ENCODE peak calls at places on chromosomes 12 and 14, in six cellular contexts. One of them, this sample, is unnamed.

GRCh38 chr14:35164849-35165248 is 42.5 kb downstream of the PRORP start:
- DNase-seq in GM12892: no peak
- DNase-seq in stimulated activated CD4-positive, alpha-beta T cell treated with anti-CD3 and anti-CD28 coated beads, Interleukin-1b, Interleukin-23, amount 100 ng/mL, for 48 hours: no peak
- DNase-seq in sciatic nerve: no peak
- DNase-seq in aorta: no peak
- DNase-seq in mucosa of gallbladder: no peak
- DNase-seq in this sample: no peak

GRCh38 chr12:1698638-1699214 is 7.9 kb downstream of the ADIPOR2 start:
- DNase-seq in GM12892: no peak
- DNase-seq in stimulated activated CD4-positive, alpha-beta T cell treated with anti-CD3 and anti-CD28 coated beads, Interleukin-1b, Interleukin-23, amount 100 ng/mL, for 48 hours: no peak
- DNase-seq in sciatic nerve: no peak
- DNase-seq in aorta: no peak
- DNase-seq in mucosa of gallbladder: no peak
- DNase-seq in this sample: no peak

GRCh38 chr12:45122776-45123380 is 72.0 kb upstream of the DBX2 start:
- DNase-seq in GM12892: no peak
- DNase-seq in stimulated activated CD4-positive, alpha-beta T cell treated with anti-CD3 and anti-CD28 coated beads, Interleukin-1b, Interleukin-23, amount 100 ng/mL, for 48 hours: no peak
- DNase-seq in sciatic nerve: no peak
- DNase-seq in aorta: no peak
- DNase-seq in mucosa of gallbladder: no peak
- DNase-seq in this sample: no peak

GRCh38 chr12:69866698-69867097 is 41.7 kb downstream of the MYRFL start:
- DNase-seq in GM12892: no peak
- DNase-seq in stimulated activated CD4-positive, alpha-beta T cell treated with anti-CD3 and anti-CD28 coated beads, Interleukin-1b, Interleukin-23, amount 100 ng/mL, for 48 hours: no peak
- DNase-seq in sciatic nerve: no peak
- DNase-seq in aorta: no peak
- DNase-seq in mucosa of gallbladder: no peak
- DNase-seq in this sample: no peak

GRCh38 chr14:103550451-103551337 is 11.8 kb downstream of the BAG5 start:
- DNase-seq in GM12892: peak; percentile 25
- DNase-seq in stimulated activated CD4-positive, alpha-beta T cell treated with anti-CD3 and anti-CD28 coated beads, Interleukin-1b, Interleukin-23, amount 100 ng/mL, for 48 hours: no peak
- DNase-seq in sciatic nerve: no peak
- DNase-seq in aorta: peak; percentile 80
- DNase-seq in mucosa of gallbladder: no peak
- DNase-seq in this sample: peak; percentile 58

GRCh38 chr12:62692884-62693283 is 226.3 kb downstream of the MON2 start:
- DNase-seq in GM12892: no peak
- DNase-seq in stimulated activated CD4-positive, alpha-beta T cell treated with anti-CD3 and anti-CD28 coated beads, Interleukin-1b, Interleukin-23, amount 100 ng/mL, for 48 hours: no peak
- DNase-seq in sciatic nerve: no peak
- DNase-seq in aorta: no peak
- DNase-seq in mucosa of gallbladder: no peak
- DNase-seq in this sample: no peak

GRCh38 chr12:82857911-82858533 is 171.3 kb downstream of the TMTC2 start:
- DNase-seq in GM12892: no peak
- DNase-seq in stimulated activated CD4-positive, alpha-beta T cell treated with anti-CD3 and anti-CD28 coated beads, Interleukin-1b, Interleukin-23, amount 100 ng/mL, for 48 hours: no peak
- DNase-seq in sciatic nerve: no peak
- DNase-seq in aorta: no peak
- DNase-seq in mucosa of gallbladder: no peak
- DNase-seq in this sample: no peak

GRCh38 chr12:80553316-80553715 is 109.3 kb downstream of the PTPRQ start:
- DNase-seq in GM12892: no peak
- DNase-seq in stimulated activated CD4-positive, alpha-beta T cell treated with anti-CD3 and anti-CD28 coated beads, Interleukin-1b, Interleukin-23, amount 100 ng/mL, for 48 hours: no peak
- DNase-seq in sciatic nerve: no peak
- DNase-seq in aorta: no peak
- DNase-seq in mucosa of gallbladder: no peak
- DNase-seq in this sample: no peak

GRCh38 chr14:68363841-68364711 is 428.8 kb downstream of the ZFP36L1 start:
- DNase-seq in GM12892: no peak
- DNase-seq in stimulated activated CD4-positive, alpha-beta T cell treated with anti-CD3 and anti-CD28 coated beads, Interleukin-1b, Interleukin-23, amount 100 ng/mL, for 48 hours: no peak
- DNase-seq in sciatic nerve: peak; percentile 71
- DNase-seq in aorta: peak; percentile 79
- DNase-seq in mucosa of gallbladder: peak; percentile 42
- DNase-seq in this sample: peak; percentile 67

GRCh38 chr12:8018666-8019581 is 13.6 kb upstream of the FOXJ2 start:
- DNase-seq in GM12892: peak; percentile 25
- DNase-seq in stimulated activated CD4-positive, alpha-beta T cell treated with anti-CD3 and anti-CD28 coated beads, Interleukin-1b, Interleukin-23, amount 100 ng/mL, for 48 hours: no peak
- DNase-seq in sciatic nerve: no peak
- DNase-seq in aorta: peak; percentile 77
- DNase-seq in mucosa of gallbladder: no peak
- DNase-seq in this sample: peak; percentile 39

GRCh38 chr12:28933864-28934527 is 215.1 kb upstream of the FAR2 start:
- DNase-seq in GM12892: no peak
- DNase-seq in stimulated activated CD4-positive, alpha-beta T cell treated with anti-CD3 and anti-CD28 coated beads, Interleukin-1b, Interleukin-23, amount 100 ng/mL, for 48 hours: no peak
- DNase-seq in sciatic nerve: no peak
- DNase-seq in aorta: no peak
- DNase-seq in mucosa of gallbladder: no peak
- DNase-seq in this sample: no peak

GRCh38 chr12:104223599-104224168 is 8.1 kb downstream of the TXNRD1 start:
- DNase-seq in GM12892: no peak
- DNase-seq in stimulated activated CD4-positive, alpha-beta T cell treated with anti-CD3 and anti-CD28 coated beads, Interleukin-1b, Interleukin-23, amount 100 ng/mL, for 48 hours: no peak
- DNase-seq in sciatic nerve: no peak
- DNase-seq in aorta: no peak
- DNase-seq in mucosa of gallbladder: no peak
- DNase-seq in this sample: no peak

GRCh38 chr12:131048611-131048990 is 94.9 kb downstream of the ADGRD1 start:
- DNase-seq in GM12892: no peak
- DNase-seq in stimulated activated CD4-positive, alpha-beta T cell treated with anti-CD3 and anti-CD28 coated beads, Interleukin-1b, Interleukin-23, amount 100 ng/mL, for 48 hours: no peak
- DNase-seq in sciatic nerve: no peak
- DNase-seq in aorta: no peak
- DNase-seq in mucosa of gallbladder: no peak
- DNase-seq in this sample: no peak

GRCh38 chr12:67784831-67785230 is 136.3 kb downstream of the DYRK2 start:
- DNase-seq in GM12892: no peak
- DNase-seq in stimulated activated CD4-positive, alpha-beta T cell treated with anti-CD3 and anti-CD28 coated beads, Interleukin-1b, Interleukin-23, amount 100 ng/mL, for 48 hours: no peak
- DNase-seq in sciatic nerve: no peak
- DNase-seq in aorta: no peak
- DNase-seq in mucosa of gallbladder: no peak
- DNase-seq in this sample: no peak

GRCh38 chr12:58316926-58317325 is 375.6 kb downstream of the ATP23 start:
- DNase-seq in GM12892: no peak
- DNase-seq in stimulated activated CD4-positive, alpha-beta T cell treated with anti-CD3 and anti-CD28 coated beads, Interleukin-1b, Interleukin-23, amount 100 ng/mL, for 48 hours: no peak
- DNase-seq in sciatic nerve: no peak
- DNase-seq in aorta: no peak
- DNase-seq in mucosa of gallbladder: no peak
- DNase-seq in this sample: no peak

GRCh38 chr14:70855486-70855885 is 46.2 kb upstream of the MAP3K9 start:
- DNase-seq in GM12892: no peak
- DNase-seq in stimulated activated CD4-positive, alpha-beta T cell treated with anti-CD3 and anti-CD28 coated beads, Interleukin-1b, Interleukin-23, amount 100 ng/mL, for 48 hours: no peak
- DNase-seq in sciatic nerve: no peak
- DNase-seq in aorta: no peak
- DNase-seq in mucosa of gallbladder: no peak
- DNase-seq in this sample: no peak

GRCh38 chr14:24425704-24426103 is 3.8 kb downstream of the CBLN3 start:
- DNase-seq in GM12892: no peak
- DNase-seq in stimulated activated CD4-positive, alpha-beta T cell treated with anti-CD3 and anti-CD28 coated beads, Interleukin-1b, Interleukin-23, amount 100 ng/mL, for 48 hours: no peak
- DNase-seq in sciatic nerve: no peak
- DNase-seq in aorta: no peak
- DNase-seq in mucosa of gallbladder: no peak
- DNase-seq in this sample: no peak

GRCh38 chr12:47553266-47553665 is 152.6 kb downstream of the RPAP3 start:
- DNase-seq in GM12892: no peak
- DNase-seq in stimulated activated CD4-positive, alpha-beta T cell treated with anti-CD3 and anti-CD28 coated beads, Interleukin-1b, Interleukin-23, amount 100 ng/mL, for 48 hours: no peak
- DNase-seq in sciatic nerve: no peak
- DNase-seq in aorta: no peak
- DNase-seq in mucosa of gallbladder: no peak
- DNase-seq in this sample: no peak

GRCh38 chr14:103735815-103736545 is 20.4 kb downstream of the ZFYVE21 start:
- DNase-seq in GM12892: no peak
- DNase-seq in stimulated activated CD4-positive, alpha-beta T cell treated with anti-CD3 and anti-CD28 coated beads, Interleukin-1b, Interleukin-23, amount 100 ng/mL, for 48 hours: no peak
- DNase-seq in sciatic nerve: peak; percentile 42
- DNase-seq in aorta: peak; percentile 62
- DNase-seq in mucosa of gallbladder: no peak
- DNase-seq in this sample: peak; percentile 45

GRCh38 chr14:76396714-76397187 is 20.8 kb downstream of the ESRRB start:
- DNase-seq in GM12892: no peak
- DNase-seq in stimulated activated CD4-positive, alpha-beta T cell treated with anti-CD3 and anti-CD28 coated beads, Interleukin-1b, Interleukin-23, amount 100 ng/mL, for 48 hours: no peak
- DNase-seq in sciatic nerve: no peak
- DNase-seq in aorta: no peak
- DNase-seq in mucosa of gallbladder: no peak
- DNase-seq in this sample: no peak

GRCh38 chr14:90651405-90651804 is 164.8 kb downstream of the TTC7B start:
- DNase-seq in GM12892: no peak
- DNase-seq in stimulated activated CD4-positive, alpha-beta T cell treated with anti-CD3 and anti-CD28 coated beads, Interleukin-1b, Interleukin-23, amount 100 ng/mL, for 48 hours: no peak
- DNase-seq in sciatic nerve: no peak
- DNase-seq in aorta: no peak
- DNase-seq in mucosa of gallbladder: no peak
- DNase-seq in this sample: no peak

GRCh38 chr14:92944976-92945375 is 22.0 kb downstream of the CHGA start:
- DNase-seq in GM12892: no peak
- DNase-seq in stimulated activated CD4-positive, alpha-beta T cell treated with anti-CD3 and anti-CD28 coated beads, Interleukin-1b, Interleukin-23, amount 100 ng/mL, for 48 hours: no peak
- DNase-seq in sciatic nerve: no peak
- DNase-seq in aorta: no peak
- DNase-seq in mucosa of gallbladder: peak; percentile 86
- DNase-seq in this sample: no peak

GRCh38 chr14:55125403-55125802 is 3.6 kb upstream of the LGALS3 start:
- DNase-seq in GM12892: no peak
- DNase-seq in stimulated activated CD4-positive, alpha-beta T cell treated with anti-CD3 and anti-CD28 coated beads, Interleukin-1b, Interleukin-23, amount 100 ng/mL, for 48 hours: no peak
- DNase-seq in sciatic nerve: no peak
- DNase-seq in aorta: no peak
- DNase-seq in mucosa of gallbladder: peak; percentile 54
- DNase-seq in this sample: no peak

GRCh38 chr12:89566615-89567014 is 40.8 kb upstream of the POC1B start:
- DNase-seq in GM12892: no peak
- DNase-seq in stimulated activated CD4-positive, alpha-beta T cell treated with anti-CD3 and anti-CD28 coated beads, Interleukin-1b, Interleukin-23, amount 100 ng/mL, for 48 hours: no peak
- DNase-seq in sciatic nerve: no peak
- DNase-seq in aorta: no peak
- DNase-seq in mucosa of gallbladder: no peak
- DNase-seq in this sample: no peak

GRCh38 chr12:20473133-20473532 is 104.8 kb downstream of the PDE3A start:
- DNase-seq in GM12892: no peak
- DNase-seq in stimulated activated CD4-positive, alpha-beta T cell treated with anti-CD3 and anti-CD28 coated beads, Interleukin-1b, Interleukin-23, amount 100 ng/mL, for 48 hours: no peak
- DNase-seq in sciatic nerve: no peak
- DNase-seq in aorta: no peak
- DNase-seq in mucosa of gallbladder: no peak
- DNase-seq in this sample: no peak

GRCh38 chr14:20306079-20306423 is 300 bp upstream of the TTC5 start:
- DNase-seq in GM12892: no peak
- DNase-seq in stimulated activated CD4-positive, alpha-beta T cell treated with anti-CD3 and anti-CD28 coated beads, Interleukin-1b, Interleukin-23, amount 100 ng/mL, for 48 hours: no peak
- DNase-seq in sciatic nerve: no peak
- DNase-seq in aorta: no peak
- DNase-seq in mucosa of gallbladder: no peak
- DNase-seq in this sample: no peak

GRCh38 chr14:91390165-91390778 is 27.3 kb downstream of the CCDC88C start:
- DNase-seq in GM12892: no peak
- DNase-seq in stimulated activated CD4-positive, alpha-beta T cell treated with anti-CD3 and anti-CD28 coated beads, Interleukin-1b, Interleukin-23, amount 100 ng/mL, for 48 hours: no peak
- DNase-seq in sciatic nerve: no peak
- DNase-seq in aorta: no peak
- DNase-seq in mucosa of gallbladder: no peak
- DNase-seq in this sample: no peak

GRCh38 chr12:8687846-8688601 is 9.8 kb upstream of the RIMKLB start:
- DNase-seq in GM12892: peak; percentile 15
- DNase-seq in stimulated activated CD4-positive, alpha-beta T cell treated with anti-CD3 and anti-CD28 coated beads, Interleukin-1b, Interleukin-23, amount 100 ng/mL, for 48 hours: no peak
- DNase-seq in sciatic nerve: no peak
- DNase-seq in aorta: no peak
- DNase-seq in mucosa of gallbladder: peak; percentile 32
- DNase-seq in this sample: no peak

This sample was measured in psoas muscle.